ENCODE peak calls at places on chromosomes 4 and X, in eight cellular contexts. Q is natural killer cell, L is breast epithelium, I is caudate nucleus, P is NCI-H1417, W is NCI-H2171 treated with DMSO at 0.1 percent for 48 hours, B is NB4, F is fibroblast of gingiva. M is an unnamed sample.
A peak's percentile ranks its signal among the peaks of the same experiment; 100 is the strongest.

GRCh38 chr4:60945641-60946040 is 254.5 kb upstream of the ADGRL3 start:
- DNase-seq in Q (no peak), L (no peak), I (no peak), P (no peak), W (no peak), B (no peak), F (no peak), M (no peak)

GRCh38 chrX:96703816-96704215 is 19.2 kb downstream of the DIAPH2 start:
- DNase-seq in Q (no peak), L (no peak), I (no peak), P (no peak), W (no peak), B (no peak), F (no peak), M (no peak)

GRCh38 chrX:132068405-132068804 is 45.3 kb downstream of the STK26 start:
- DNase-seq in Q (no peak), L (no peak), I (no peak), P (no peak), W (no peak), B (no peak), F (no peak), M (no peak)

GRCh38 chr4:119124314-119124713 is 11.3 kb upstream of the MYOZ2 start:
- DNase-seq in Q (no peak), L (no peak), I (no peak), P (no peak), W (no peak), B (peak; percentile 49), F (peak; percentile 6), M (peak; percentile 41)

GRCh38 chr4:25977397-25978170 is 63.6 kb downstream of the SMIM20 start:
- DNase-seq in Q (no peak), L (no peak), I (no peak), P (no peak), W (no peak), B (no peak), F (no peak), M (no peak)

GRCh38 chrX:129957241-129958099 is 25.0 kb upstream of the BCORL1 start:
- DNase-seq in Q (no peak), L (no peak), I (peak; percentile 8), P (peak; percentile 61), W (peak; percentile 25), B (peak; percentile 95), F (peak; percentile 32), M (no peak)

GRCh38 chr4:108738307-108738706 is 24.5 kb downstream of the ETNPPL start:
- DNase-seq in Q (no peak), L (no peak), I (no peak), P (no peak), W (no peak), B (no peak), F (no peak), M (no peak)

GRCh38 chrX:10197597-10198210 is 40.9 kb downstream of the CLCN4 start:
- DNase-seq in Q (no peak), L (no peak), I (no peak), P (peak; percentile 60), W (peak; percentile 41), B (no peak), F (no peak), M (no peak)

GRCh38 chr4:159374749-159375535 is 272.1 kb downstream of the RAPGEF2 start:
- DNase-seq in Q (no peak), L (no peak), I (no peak), P (no peak), W (no peak), B (no peak), F (peak; percentile 4), M (no peak)

GRCh38 chrX:101229155-101229554 is 9.6 kb downstream of the DRP2 start:
- DNase-seq in Q (no peak), L (no peak), I (no peak), P (no peak), W (no peak), B (no peak), F (peak; percentile 17), M (peak; percentile 3)

GRCh38 chr4:15714141-15714540 is 11.3 kb downstream of the BST1 start:
- DNase-seq in Q (no peak), L (no peak), I (no peak), P (no peak), W (no peak), B (no peak), F (no peak), M (no peak)

M was measured in HTR-8/SVneo.